ENCODE peak calls at places on chromosomes 16 and 17, in five cellular contexts. F is psoas muscle, Y is right lobe of liver, C is astrocyte, N is brain microvascular endothelial cell. H is an unnamed sample.

GRCh38 chr17:28124962-28125361 is 82.5 kb downstream of the NLK start:
- DNase-seq in F (no peak), Y (no peak), C (no peak), N (no peak), H (no peak)

GRCh38 chr17:32111141-32111771 is 31.0 kb upstream of the RHOT1 start:
- DNase-seq in F (peak), Y (no peak), C (peak), N (peak), H (no peak)

GRCh38 chr17:47994714-47995113 is 23.8 kb downstream of the CDK5RAP3 start:
- DNase-seq in F (no peak), Y (no peak), C (no peak), N (no peak), H (no peak)

GRCh38 chr16:67396775-67397450 is 3.6 kb upstream of the TPPP3 start:
- DNase-seq in F (no peak), Y (no peak), C (no peak), N (no peak), H (no peak)

GRCh38 chr17:42155614-42156045 is 841 bp upstream of the RAB5C start:
- DNase-seq in F (no peak), Y (no peak), C (no peak), N (no peak), H (no peak)

GRCh38 chr17:50337956-50338355 is 8.0 kb upstream of the XYLT2 start:
- DNase-seq in F (no peak), Y (no peak), C (no peak), N (no peak), H (no peak)

GRCh38 chr16:88357306-88358032 is 25.3 kb upstream of the ZNF469 start:
- DNase-seq in F (peak), Y (peak), C (peak), N (no peak), H (no peak)

GRCh38 chr17:35725917-35726608 is 5.4 kb upstream of the RASL10B start:
- DNase-seq in F (no peak), Y (no peak), C (no peak), N (no peak), H (no peak)

GRCh38 chr17:83173997-83174858 is 94.8 kb downstream of the METRNL start:
- DNase-seq in F (peak), Y (peak), C (no peak), N (no peak), H (peak)

GRCh38 chr17:40348136-40348504 is 16.4 kb downstream of the GJD3 start:
- DNase-seq in F (no peak), Y (no peak), C (no peak), N (no peak), H (no peak)

GRCh38 chr17:3544365-3544764 is 13.2 kb downstream of the TRPV3 start:
- DNase-seq in F (no peak), Y (peak), C (no peak), N (no peak), H (no peak)

GRCh38 chr17:79851461-79851817 is 12.2 kb upstream of the CBX4 start:
- DNase-seq in F (no peak), Y (no peak), C (no peak), N (no peak), H (peak)

GRCh38 chr16:3175157-3176153 is 12.5 kb upstream of the OR1F1 start:
- DNase-seq in F (no peak), Y (peak), C (no peak), N (peak), H (no peak)

GRCh38 chr17:75031972-75032895 is 14.5 kb downstream of the ATP5PD start:
- DNase-seq in F (peak), Y (peak), C (peak), N (peak), H (peak)

GRCh38 chr17:66349549-66350245 is 47.3 kb downstream of the PRKCA start:
- DNase-seq in F (no peak), Y (no peak), C (no peak), N (no peak), H (no peak)

GRCh38 chr17:47851764-47852112 is 775 bp upstream of the SP6 start:
- DNase-seq in F (no peak), Y (peak), C (no peak), N (no peak), H (no peak)

GRCh38 chr17:82152114-82152513 is 54.1 kb upstream of the FASN start:
- DNase-seq in F (no peak), Y (no peak), C (no peak), N (no peak), H (no peak)

GRCh38 chr17:81218991-81219390 is 3.8 kb downstream of the CEP131 start:
- DNase-seq in F (no peak), Y (no peak), C (no peak), N (no peak), H (no peak)

GRCh38 chr17:158379-158778 is 21.0 kb downstream of the SCGB1C2 start:
- DNase-seq in F (no peak), Y (no peak), C (no peak), N (no peak), H (peak)

GRCh38 chr17:64679710-64680216 is 17.7 kb upstream of the SMURF2 start:
- DNase-seq in F (peak), Y (no peak), C (peak), N (peak), H (no peak)

GRCh38 chr16:53235851-53236250 is 181.1 kb downstream of the CHD9 start:
- DNase-seq in F (no peak), Y (no peak), C (no peak), N (no peak), H (no peak)

GRCh38 chr17:11170901-11171300 is 70.1 kb upstream of the SHISA6 start:
- DNase-seq in F (no peak), Y (no peak), C (no peak), N (no peak), H (no peak)

DNA sequence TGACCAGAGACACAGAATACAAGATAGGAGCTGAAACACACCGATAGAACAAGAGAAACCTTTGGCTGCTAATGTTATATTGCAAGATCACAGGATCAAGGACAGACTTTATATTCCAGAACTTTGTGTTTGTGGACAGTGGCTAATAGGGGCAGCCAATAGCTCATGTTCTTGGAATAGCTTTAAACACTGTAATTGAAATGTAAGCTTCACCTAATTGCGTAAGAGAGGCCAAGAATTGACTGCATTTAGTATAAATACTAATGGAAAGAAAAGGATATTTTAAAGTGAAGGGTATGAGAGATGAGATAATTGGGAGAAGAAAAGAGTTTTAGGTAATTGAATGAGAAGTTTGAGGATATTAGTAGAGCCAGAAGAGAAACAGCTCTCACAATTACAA is 758.8 kb downstream of the CDH11 start:
- DNase-seq in F (no peak), Y (no peak), C (no peak), N (no peak), H (no peak)
- H3K27ac ChIP-seq in F (no peak), Y (no peak), C (no peak), N (no peak), H (no peak)

DNA sequence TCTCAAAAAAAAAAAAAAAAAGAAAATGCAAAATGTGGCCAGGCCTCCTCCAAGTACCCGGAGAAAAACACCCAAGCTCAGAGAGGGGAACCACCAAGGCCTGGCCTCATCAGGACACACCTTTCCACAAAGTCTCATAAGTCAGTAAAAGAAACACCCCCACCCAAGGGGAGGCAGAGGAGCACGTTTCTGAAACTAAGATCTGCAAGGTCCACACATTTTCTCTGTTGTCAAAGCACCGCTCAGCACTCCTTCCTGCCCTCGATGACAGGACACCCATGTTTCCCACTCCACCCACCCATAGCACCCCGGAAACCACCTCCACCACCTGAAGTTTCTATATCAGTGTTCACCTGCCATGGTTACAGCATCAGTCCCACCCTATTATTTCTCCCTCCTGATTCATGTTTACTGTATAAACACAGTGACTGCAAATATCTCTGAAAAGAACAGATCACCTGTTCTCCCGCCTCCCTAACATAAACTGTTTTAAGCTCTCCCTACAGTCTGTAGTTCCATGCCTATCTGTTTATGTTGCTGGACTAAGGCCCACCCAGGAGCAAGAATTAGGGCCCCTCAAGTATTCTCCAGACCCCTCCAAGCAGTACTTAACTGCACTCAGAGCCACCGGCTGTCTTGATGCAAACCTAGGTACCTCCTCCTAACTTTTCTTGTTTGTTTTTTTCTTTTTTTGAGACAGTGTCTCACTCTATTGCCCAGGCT is 2.0 kb downstream of the CORO7 start:
- DNase-seq in F (no peak), Y (no peak), C (no peak), N (no peak), H (no peak)
- H3K27ac ChIP-seq in F (no peak), Y (no peak), C (no peak), N (no peak), H (no peak)

GRCh38 chr17:68175416-68175815 is 72.4 kb upstream of the AMZ2 start:
- DNase-seq in F (no peak), Y (no peak), C (no peak), N (no peak), H (no peak)
- H3K27ac ChIP-seq in F (no peak), Y (no peak), C (no peak), N (no peak), H (no peak)

GRCh38 chr16:966505-966904 is 4.3 kb downstream of the LMF1 start:
- DNase-seq in F (no peak), Y (no peak), C (no peak), N (no peak), H (no peak)

GRCh38 chr16:964696-965395 is 5.9 kb downstream of the LMF1 start:
- DNase-seq in F (no peak), Y (no peak), C (peak), N (no peak), H (no peak)

GRCh38 chr16:966035-966434 is 4.7 kb downstream of the LMF1 start:
- DNase-seq in F (no peak), Y (no peak), C (no peak), N (no peak), H (no peak)

GRCh38 chr16:963913-964695 is 6.7 kb downstream of the LMF1 start:
- DNase-seq in F (no peak), Y (no peak), C (no peak), N (no peak), H (no peak)

GRCh38 chr16:965487-965886 is 5.3 kb downstream of the LMF1 start:
- DNase-seq in F (no peak), Y (no peak), C (no peak), N (no peak), H (no peak)
- H3K27ac ChIP-seq in F (no peak), Y (no peak), C (no peak), N (no peak), H (no peak)